ENCODE peak calls at places on chromosomes 12 and 14, in four cellular contexts. One of them, this sample, is unnamed. For H3K4me1, the result is how much of the 10 kb centered on the place peaks cover.

GRCh38 chr12:29792853-29793252 is 9.1 kb upstream of the TMTC1 start:
- DNase-seq in CD8-positive, alpha-beta T cell: no peak
- DNase-seq in tibial artery: no peak
- DNase-seq in lower lobe of right lung: no peak
- DNase-seq in this sample: no peak

GRCh38 chr14:101961011-101961721 is 3.2 kb upstream of the DYNC1H1 start:
- DNase-seq in CD8-positive, alpha-beta T cell: peak
- DNase-seq in tibial artery: peak
- DNase-seq in lower lobe of right lung: peak
- DNase-seq in this sample: peak

GRCh38 chr14:22517117-22517720 is 71.8 kb downstream of the DAD1 start:
- DNase-seq in CD8-positive, alpha-beta T cell: no peak
- DNase-seq in tibial artery: no peak
- DNase-seq in lower lobe of right lung: no peak
- DNase-seq in this sample: no peak

GRCh38 chr14:95424533-95424932 is 91.9 kb downstream of the SYNE3 start:
- DNase-seq in CD8-positive, alpha-beta T cell: no peak
- DNase-seq in tibial artery: no peak
- DNase-seq in lower lobe of right lung: no peak
- DNase-seq in this sample: no peak

GRCh38 chr12:48985475-48985897 is 7.4 kb downstream of the WNT1 start:
- DNase-seq in CD8-positive, alpha-beta T cell: no peak
- DNase-seq in tibial artery: no peak
- DNase-seq in lower lobe of right lung: no peak
- DNase-seq in this sample: no peak

GRCh38 chr12:52971701-52972329 is 22.9 kb downstream of the KRT18 start:
- DNase-seq in CD8-positive, alpha-beta T cell: no peak
- DNase-seq in tibial artery: no peak
- DNase-seq in lower lobe of right lung: no peak
- DNase-seq in this sample: no peak

GRCh38 chr12:116996648-116997047 is 85.9 kb downstream of the FBXW8 start:
- DNase-seq in CD8-positive, alpha-beta T cell: no peak
- DNase-seq in tibial artery: no peak
- DNase-seq in lower lobe of right lung: no peak
- DNase-seq in this sample: no peak

GRCh38 chr14:104250175-104250574 is 111.8 kb downstream of the KIF26A start:
- DNase-seq in CD8-positive, alpha-beta T cell: no peak
- DNase-seq in tibial artery: no peak
- DNase-seq in lower lobe of right lung: peak
- DNase-seq in this sample: no peak

GRCh38 chr12:119444462-119445044 is 110.0 kb downstream of the CCDC60 start:
- DNase-seq in CD8-positive, alpha-beta T cell: peak
- DNase-seq in tibial artery: no peak
- DNase-seq in lower lobe of right lung: peak
- DNase-seq in this sample: peak

GRCh38 chr14:68762944-68763831 is 29.7 kb downstream of the ZFP36L1 start:
- DNase-seq in CD8-positive, alpha-beta T cell: no peak
- DNase-seq in tibial artery: no peak
- DNase-seq in lower lobe of right lung: peak
- DNase-seq in this sample: no peak

GRCh38 chr12:125113800-125114199 is 48.6 kb downstream of the AACS start:
- DNase-seq in CD8-positive, alpha-beta T cell: no peak
- DNase-seq in tibial artery: no peak
- DNase-seq in lower lobe of right lung: no peak
- DNase-seq in this sample: no peak

GRCh38 chr12:77615331-77615730 is 215.4 kb upstream of the NAV3 start:
- DNase-seq in CD8-positive, alpha-beta T cell: no peak
- DNase-seq in tibial artery: no peak
- DNase-seq in lower lobe of right lung: no peak
- DNase-seq in this sample: no peak

GRCh38 chr12:123559468-123559867 is 24.9 kb upstream of the TMED2 start:
- DNase-seq in CD8-positive, alpha-beta T cell: no peak
- DNase-seq in tibial artery: no peak
- DNase-seq in lower lobe of right lung: no peak
- DNase-seq in this sample: no peak

GRCh38 chr12:41663487-41664258 is 475.6 kb downstream of the PDZRN4 start:
- DNase-seq in CD8-positive, alpha-beta T cell: no peak
- DNase-seq in tibial artery: no peak
- DNase-seq in lower lobe of right lung: no peak
- DNase-seq in this sample: no peak

GRCh38 chr12:916240-916639 is 33.3 kb downstream of the RAD52 start:
- DNase-seq in CD8-positive, alpha-beta T cell: peak
- DNase-seq in tibial artery: no peak
- DNase-seq in lower lobe of right lung: peak
- DNase-seq in this sample: no peak

GRCh38 chr14:69152181-69152943 is 557 bp downstream of the DCAF5 start:
- DNase-seq in CD8-positive, alpha-beta T cell: peak
- DNase-seq in tibial artery: no peak
- DNase-seq in lower lobe of right lung: no peak
- DNase-seq in this sample: peak

GRCh38 chr14:99029150-99029915 is 242.7 kb downstream of the BCL11B start:
- DNase-seq in CD8-positive, alpha-beta T cell: no peak
- DNase-seq in tibial artery: no peak
- DNase-seq in lower lobe of right lung: no peak
- DNase-seq in this sample: no peak

GRCh38 chr14:33914676-33915516 is 36.0 kb downstream of the EGLN3 start:
- DNase-seq in CD8-positive, alpha-beta T cell: no peak
- DNase-seq in tibial artery: no peak
- DNase-seq in lower lobe of right lung: no peak
- DNase-seq in this sample: no peak

GRCh38 chr12:49662998-49663843 is 39.9 kb downstream of the PRPF40B start:
- DNase-seq in CD8-positive, alpha-beta T cell: peak
- DNase-seq in tibial artery: peak
- DNase-seq in lower lobe of right lung: peak
- DNase-seq in this sample: peak

GRCh38 chr12:14435627-14436026 is 70.1 kb downstream of the ATF7IP start:
- DNase-seq in CD8-positive, alpha-beta T cell: no peak
- DNase-seq in tibial artery: no peak
- DNase-seq in lower lobe of right lung: no peak
- DNase-seq in this sample: no peak

GRCh38 chr14:78997811-78998210 is 827.6 kb downstream of the NRXN3 start:
- DNase-seq in CD8-positive, alpha-beta T cell: no peak
- DNase-seq in tibial artery: peak
- DNase-seq in lower lobe of right lung: no peak
- DNase-seq in this sample: no peak

GRCh38 chr12:7221486-7221885 is 32.0 kb downstream of the PEX5 start:
- DNase-seq in CD8-positive, alpha-beta T cell: no peak
- DNase-seq in tibial artery: no peak
- DNase-seq in lower lobe of right lung: no peak
- DNase-seq in this sample: no peak

GRCh38 chr14:22314183-22314820 is 274.7 kb downstream of the DAD1 start:
- DNase-seq in CD8-positive, alpha-beta T cell: peak
- DNase-seq in tibial artery: no peak
- DNase-seq in lower lobe of right lung: no peak
- DNase-seq in this sample: peak

GRCh38 chr12:64782181-64782580 is 23.0 kb upstream of the GNS start:
- DNase-seq in CD8-positive, alpha-beta T cell: no peak
- DNase-seq in tibial artery: no peak
- DNase-seq in lower lobe of right lung: no peak
- DNase-seq in this sample: no peak

GRCh38 chr14:64209428-64210165 is 84.6 kb downstream of the ESR2 start:
- DNase-seq in CD8-positive, alpha-beta T cell: no peak
- DNase-seq in tibial artery: no peak
- DNase-seq in lower lobe of right lung: peak
- DNase-seq in this sample: no peak

GRCh38 chr12:95286713-95287112 is 69.1 kb downstream of the VEZT start:
- DNase-seq in CD8-positive, alpha-beta T cell: no peak
- DNase-seq in tibial artery: no peak
- DNase-seq in lower lobe of right lung: no peak
- DNase-seq in this sample: no peak

GRCh38 chr12:45289245-45290217 is 73.6 kb downstream of the ANO6 start:
- DNase-seq in CD8-positive, alpha-beta T cell: no peak
- DNase-seq in tibial artery: no peak
- DNase-seq in lower lobe of right lung: no peak
- DNase-seq in this sample: no peak

GRCh38 chr12:47833591-47834012 is 13.9 kb upstream of the HDAC7 start:
- DNase-seq in CD8-positive, alpha-beta T cell: no peak
- DNase-seq in tibial artery: no peak
- DNase-seq in lower lobe of right lung: no peak
- DNase-seq in this sample: no peak
- H3K27ac ChIP-seq in CD8-positive, alpha-beta T cell: no peak
- H3K27ac ChIP-seq in tibial artery: no peak
- H3K27ac ChIP-seq in lower lobe of right lung: no peak
- H3K27ac ChIP-seq in this sample: peak

GRCh38 chr14:90460136-90460535 is 63.3 kb downstream of the CALM1 start:
- DNase-seq in CD8-positive, alpha-beta T cell: no peak
- DNase-seq in tibial artery: no peak
- DNase-seq in lower lobe of right lung: no peak
- DNase-seq in this sample: no peak
- H3K4me3 ChIP-seq in CD8-positive, alpha-beta T cell: no peak
- H3K4me3 ChIP-seq in tibial artery: no peak
- H3K4me3 ChIP-seq in lower lobe of right lung: no peak
- H3K4me3 ChIP-seq in this sample: no peak

GRCh38 chr14:91324606-91324950 is 80.1 kb upstream of the GPR68 start:
- DNase-seq in CD8-positive, alpha-beta T cell: no peak
- DNase-seq in tibial artery: no peak
- DNase-seq in lower lobe of right lung: no peak
- DNase-seq in this sample: no peak
- H3K4me1 ChIP-seq in CD8-positive, alpha-beta T cell: half or more
- H3K4me1 ChIP-seq in tibial artery: under half
- H3K4me1 ChIP-seq in lower lobe of right lung: under half
- H3K4me1 ChIP-seq in this sample: half or more

GRCh38 chr14:85542623-85543022 is 12.7 kb downstream of the FLRT2 start:
- DNase-seq in CD8-positive, alpha-beta T cell: no peak
- DNase-seq in tibial artery: no peak
- DNase-seq in lower lobe of right lung: no peak
- DNase-seq in this sample: no peak
- H3K27ac ChIP-seq in CD8-positive, alpha-beta T cell: no peak
- H3K27ac ChIP-seq in tibial artery: no peak
- H3K27ac ChIP-seq in lower lobe of right lung: no peak
- H3K27ac ChIP-seq in this sample: no peak

GRCh38 chr12:100234166-100234565 is 32.7 kb downstream of the DEPDC4 start:
- DNase-seq in CD8-positive, alpha-beta T cell: no peak
- DNase-seq in tibial artery: no peak
- DNase-seq in lower lobe of right lung: no peak
- DNase-seq in this sample: no peak
- H3K4me3 ChIP-seq in CD8-positive, alpha-beta T cell: no peak
- H3K4me3 ChIP-seq in tibial artery: no peak
- H3K4me3 ChIP-seq in lower lobe of right lung: no peak
- H3K4me3 ChIP-seq in this sample: no peak

GRCh38 chr14:61519106-61519505 is 176.2 kb upstream of the HIF1A start:
- DNase-seq in CD8-positive, alpha-beta T cell: no peak
- DNase-seq in tibial artery: no peak
- DNase-seq in lower lobe of right lung: no peak
- DNase-seq in this sample: no peak
- H3K4me1 ChIP-seq in CD8-positive, alpha-beta T cell: half or more
- H3K4me1 ChIP-seq in tibial artery: under half
- H3K4me1 ChIP-seq in lower lobe of right lung: half or more
- H3K4me1 ChIP-seq in this sample: half or more

GRCh38 chr12:75311369-75311768 is 18.8 kb downstream of the CAPS2 start:
- DNase-seq in CD8-positive, alpha-beta T cell: no peak
- DNase-seq in tibial artery: no peak
- DNase-seq in lower lobe of right lung: no peak
- DNase-seq in this sample: no peak

GRCh38 chr12:75317784-75318183 is 12.3 kb downstream of the CAPS2 start:
- DNase-seq in CD8-positive, alpha-beta T cell: no peak
- DNase-seq in tibial artery: no peak
- DNase-seq in lower lobe of right lung: no peak
- DNase-seq in this sample: no peak

GRCh38 chr12:75315518-75315917 is 14.6 kb downstream of the CAPS2 start:
- DNase-seq in CD8-positive, alpha-beta T cell: no peak
- DNase-seq in tibial artery: no peak
- DNase-seq in lower lobe of right lung: no peak
- DNase-seq in this sample: no peak
- H3K27ac ChIP-seq in CD8-positive, alpha-beta T cell: no peak
- H3K27ac ChIP-seq in tibial artery: no peak
- H3K27ac ChIP-seq in lower lobe of right lung: no peak
- H3K27ac ChIP-seq in this sample: no peak

DNA sequence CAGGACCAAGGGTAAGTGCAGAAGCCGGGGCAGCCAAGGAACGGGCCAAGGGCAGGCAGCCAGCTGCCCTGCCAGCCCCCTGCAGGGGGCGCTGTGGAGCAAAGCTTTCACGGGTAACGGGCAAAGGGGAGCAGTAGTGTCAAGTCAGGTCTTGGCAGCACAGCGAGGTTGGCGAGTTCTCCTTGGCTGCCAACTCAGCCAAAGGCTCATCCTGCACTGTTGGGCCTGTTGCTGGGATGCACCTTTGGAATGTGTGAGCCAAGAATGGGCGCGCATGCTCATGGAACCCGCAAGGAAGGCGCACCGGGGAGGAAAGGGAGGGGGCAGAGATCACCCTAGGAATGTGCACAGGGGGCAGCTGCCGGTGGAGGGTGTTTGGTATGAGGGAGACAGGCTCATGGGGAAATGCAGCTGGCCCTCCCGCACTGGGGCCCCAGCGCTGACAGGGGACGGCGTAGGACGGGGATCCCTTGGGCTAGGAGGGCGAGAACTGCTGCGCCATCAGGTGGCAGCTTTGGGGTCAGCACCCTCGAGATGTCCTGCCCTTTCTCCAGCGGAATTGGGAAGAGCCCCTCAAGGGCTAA is 138.0 kb downstream of the ASCL4 start:
- DNase-seq in CD8-positive, alpha-beta T cell: peak
- DNase-seq in tibial artery: no peak
- DNase-seq in lower lobe of right lung: peak
- DNase-seq in this sample: no peak
- H3K4me3 ChIP-seq in CD8-positive, alpha-beta T cell: peak
- H3K4me3 ChIP-seq in tibial artery: no peak
- H3K4me3 ChIP-seq in lower lobe of right lung: peak
- H3K4me3 ChIP-seq in this sample: no peak